ENCODE peak calls at places on chromosomes 16 and 17, in seven cellular contexts. I, C, N, T, R, W and S are unnamed samples.
A peak's percentile ranks its signal among the peaks of the same experiment; 100 is the strongest.

GRCh38 chr17:82126479-82127314 is 28.7 kb upstream of the FASN start:
- DNase-seq in I (no peak), C (no peak), N (no peak), T (no peak), R (no peak), W (peak; percentile 90), S (no peak)

GRCh38 chr16:64287667-64288521 is 834.0 kb downstream of the CDH11 start:
- DNase-seq in I (no peak), C (no peak), N (no peak), T (no peak), R (no peak), W (no peak), S (no peak)

GRCh38 chr17:62705116-62705515 is 77.6 kb downstream of the MRC2 start:
- DNase-seq in I (no peak), C (no peak), N (no peak), T (no peak), R (no peak), W (no peak), S (no peak)

GRCh38 chr17:72788950-72789585 is 303.4 kb downstream of the SLC39A11 start:
- DNase-seq in I (no peak), C (no peak), N (no peak), T (no peak), R (no peak), W (no peak), S (no peak)

GRCh38 chr16:31452631-31453106 is 6.6 kb upstream of the ARMC5 start:
- DNase-seq in I (no peak), C (no peak), N (peak; percentile 32), T (no peak), R (peak; percentile 61), W (no peak), S (peak; percentile 67)

GRCh38 chr17:34758747-34759146 is 179.4 kb downstream of the TMEM132E start:
- DNase-seq in I (no peak), C (no peak), N (no peak), T (no peak), R (no peak), W (no peak), S (no peak)

GRCh38 chr17:81008140-81008539 is 16.5 kb downstream of the CHMP6 start:
- DNase-seq in I (no peak), C (no peak), N (peak; percentile 20), T (no peak), R (no peak), W (no peak), S (no peak)

GRCh38 chr16:84247341-84247740 is 7.5 kb upstream of the KCNG4 start:
- DNase-seq in I (no peak), C (no peak), N (no peak), T (no peak), R (peak; percentile 12), W (no peak), S (no peak)

GRCh38 chr17:35087731-35088646 is 24.5 kb upstream of the RFFL start:
- DNase-seq in I (peak; percentile 42), C (no peak), N (peak; percentile 85), T (peak; percentile 48), R (peak; percentile 47), W (no peak), S (no peak)

GRCh38 chr16:12017583-12017982 is 41.0 kb downstream of the SNX29 start:
- DNase-seq in I (no peak), C (no peak), N (no peak), T (no peak), R (no peak), W (no peak), S (no peak)

GRCh38 chr17:73278465-73279453 is 17.1 kb upstream of the CPSF4L start:
- DNase-seq in I (peak; percentile 63), C (no peak), N (peak; percentile 80), T (peak; percentile 77), R (peak; percentile 27), W (no peak), S (no peak)

GRCh38 chr16:70429888-70430666 is 8.8 kb downstream of the ST3GAL2 start:
- DNase-seq in I (no peak), C (no peak), N (no peak), T (no peak), R (no peak), W (no peak), S (no peak)

GRCh38 chr17:7587420-7587786 is 2.5 kb downstream of the SOX15 start:
- DNase-seq in I (no peak), C (no peak), N (no peak), T (no peak), R (peak; percentile 16), W (no peak), S (no peak)

DNA sequence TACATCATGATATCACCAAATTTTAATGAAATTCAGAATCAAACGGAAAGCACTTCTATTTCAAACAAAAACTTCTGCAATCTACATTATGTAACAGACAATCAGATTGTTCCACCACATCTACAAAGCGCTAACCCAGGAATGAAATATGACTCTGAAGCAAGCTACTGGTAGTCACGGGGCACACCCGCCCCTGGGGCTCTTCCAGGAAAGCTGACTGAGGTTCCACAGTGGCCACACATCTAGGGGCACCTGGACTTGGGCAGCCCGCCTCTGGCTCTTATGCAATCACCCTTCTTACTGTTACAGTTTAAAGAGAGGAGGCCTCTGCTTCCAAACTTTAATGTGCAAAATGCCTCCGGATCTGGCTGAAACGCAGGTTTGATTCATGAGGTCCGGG is 27.5 kb downstream of the ZCCHC14 start:
- DNase-seq in I (peak; percentile 73), C (no peak), N (peak; percentile 89), T (peak; percentile 61), R (peak; percentile 84), W (peak; percentile 9), S (no peak)
- H3K27ac ChIP-seq in I (peak overlapping the region; percentile 82), C (peak overlapping the region; percentile 94), N (peak overlapping the region; percentile 90), T (peak overlapping the region; percentile 64), R (peak overlapping the region; percentile 87), W (no peak overlapping the region), S (peak overlapping the region; percentile 21)

DNA sequence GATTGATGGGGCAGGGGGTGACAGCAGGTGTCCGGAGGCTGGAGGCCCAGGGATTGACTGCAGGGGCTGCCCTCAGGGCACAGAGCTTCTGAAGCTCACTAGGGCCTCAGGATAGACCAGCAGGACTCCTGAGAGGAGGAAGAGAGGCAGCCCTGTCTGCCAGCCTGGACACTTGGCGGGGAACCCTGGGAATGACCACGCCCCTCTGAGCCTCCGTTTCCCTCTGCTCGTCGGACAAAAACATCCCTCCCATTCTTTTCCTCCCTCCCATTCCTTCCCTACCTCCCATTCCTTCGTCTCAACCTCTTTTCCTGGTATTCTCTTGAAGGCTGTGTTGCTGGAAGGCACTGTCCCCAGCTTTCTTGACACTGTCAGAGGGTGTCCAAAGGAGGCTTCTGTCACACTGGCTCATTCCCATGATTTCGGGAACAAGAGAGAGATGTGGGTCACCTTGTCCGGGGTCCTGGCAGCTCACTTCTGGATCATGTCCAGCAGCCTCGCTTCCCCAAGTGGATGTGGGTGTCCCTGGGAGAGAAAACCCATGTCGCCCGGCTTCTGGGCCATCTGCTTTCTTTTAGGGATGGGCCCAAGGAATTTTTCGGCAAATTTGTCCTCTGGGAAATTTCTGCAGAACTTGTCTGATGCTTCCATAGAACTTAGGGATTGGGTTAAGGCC is 145.5 kb downstream of the CMIP start:
- DNase-seq in I (no peak), C (no peak), N (no peak), T (no peak), R (no peak), W (no peak), S (no peak)
- H3K27ac ChIP-seq in I (no peak overlapping the region), C (no peak overlapping the region), N (no peak overlapping the region), T (no peak overlapping the region), R (no peak overlapping the region), W (no peak overlapping the region), S (no peak overlapping the region)

GRCh38 chr16:57133101-57133500 is 40.7 kb downstream of the CPNE2 start:
- DNase-seq in I (no peak), C (no peak), N (peak; percentile 24), T (no peak), R (no peak), W (no peak), S (no peak)

GRCh38 chr16:57131351-57131970 is 39.1 kb downstream of the CPNE2 start:
- DNase-seq in I (no peak), C (no peak), N (peak; percentile 57), T (no peak), R (no peak), W (no peak), S (no peak)

GRCh38 chr16:57132470-57132869 is 40.1 kb downstream of the CPNE2 start:
- DNase-seq in I (no peak), C (no peak), N (peak; percentile 20), T (no peak), R (no peak), W (no peak), S (no peak)

GRCh38 chr16:57134982-57135381 is 42.6 kb downstream of the CPNE2 start:
- DNase-seq in I (no peak), C (no peak), N (peak; percentile 27), T (no peak), R (peak; percentile 13), W (no peak), S (no peak)

DNA sequence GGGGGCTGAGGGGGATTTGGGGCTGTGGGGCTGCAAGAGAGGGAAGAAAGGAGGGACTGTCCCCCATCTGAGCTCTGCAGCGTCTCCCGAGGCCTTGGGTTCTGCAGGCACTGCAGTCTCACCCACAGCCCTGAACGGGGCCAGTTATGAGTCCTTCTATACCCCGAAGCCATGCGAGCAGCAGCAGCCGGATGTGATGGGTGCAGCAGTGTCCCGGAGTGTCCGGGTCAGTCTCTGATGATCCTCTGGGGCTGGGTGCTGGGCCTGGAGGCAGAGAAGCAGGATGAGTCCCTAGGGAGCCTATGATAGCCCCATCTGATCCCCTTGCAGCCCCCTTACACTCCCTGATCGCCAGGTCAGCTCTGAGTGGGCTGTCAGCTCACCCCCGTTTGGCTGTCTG is 41.5 kb downstream of the CPNE2 start:
- DNase-seq in I (no peak), C (no peak), N (peak; percentile 39), T (no peak), R (no peak), W (no peak), S (no peak)
- H3K27ac ChIP-seq in I (no peak overlapping the region), C (no peak overlapping the region), N (no peak overlapping the region), T (no peak overlapping the region), R (no peak overlapping the region), W (no peak overlapping the region), S (no peak overlapping the region)

GRCh38 chr17:57707892-57708291 is 37.2 kb downstream of the CCDC182 start:
- DNase-seq in I (no peak), C (peak; percentile 76), N (no peak), T (peak; percentile 29), R (no peak), W (no peak), S (no peak)

GRCh38 chr17:57705921-57706695 is 39.0 kb downstream of the CCDC182 start:
- DNase-seq in I (no peak), C (no peak), N (no peak), T (no peak), R (peak; percentile 27), W (no peak), S (no peak)

GRCh38 chr17:57704448-57704847 is 40.7 kb downstream of the CCDC182 start:
- DNase-seq in I (no peak), C (no peak), N (no peak), T (no peak), R (no peak), W (no peak), S (no peak)

GRCh38 chr17:57706761-57707160 is 38.3 kb downstream of the CCDC182 start:
- DNase-seq in I (no peak), C (no peak), N (no peak), T (no peak), R (no peak), W (no peak), S (no peak)

DNA sequence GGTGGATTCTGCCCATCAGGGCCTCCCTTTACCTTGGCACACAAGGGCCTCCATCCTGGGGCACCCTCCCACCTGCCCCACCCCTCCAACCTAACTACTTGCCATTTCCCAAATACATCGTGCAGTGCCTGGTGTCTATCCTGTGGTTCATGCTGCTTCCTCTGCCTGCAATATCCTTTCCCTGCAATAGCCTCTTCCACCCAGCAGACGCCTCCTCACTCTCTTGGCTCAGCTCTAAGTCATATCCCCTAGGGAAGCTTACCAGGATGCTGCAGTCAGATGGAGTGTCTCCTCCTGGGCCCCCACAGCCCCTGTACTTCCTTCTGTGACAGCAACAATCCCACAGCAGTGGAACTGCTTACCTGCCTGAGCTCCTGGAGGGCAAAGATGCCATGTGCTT is 36.7 kb downstream of the CCDC182 start:
- DNase-seq in I (no peak), C (peak; percentile 77), N (no peak), T (no peak), R (no peak), W (no peak), S (no peak)
- H3K27ac ChIP-seq in I (no peak overlapping the region), C (no peak overlapping the region), N (no peak overlapping the region), T (no peak overlapping the region), R (no peak overlapping the region), W (no peak overlapping the region), S (no peak overlapping the region)